ENCODE peak calls at places on chromosome 15, in nine cellular contexts. Y is cardiac muscle cell; A is transverse colon; M is CD8-positive, alpha-beta T cell; Q is ovary; L is mammary epithelial cell; N is gastrocnemius medialis; I is neuronal stem cell; P is A549. G is an unnamed sample.

GRCh38 chr15:89430530-89431341 is 65.6 kb downstream of the RHCG start:
- DNase-seq in Y (peak), A (peak), M (peak), Q (peak), L (peak), N (peak), I (peak), P (peak), G (peak)

GRCh38 chr15:67172172-67172571 is 82.3 kb downstream of the AAGAB start:
- DNase-seq in Y (no peak), A (no peak), M (no peak), Q (no peak), L (no peak), N (peak), I (no peak), P (no peak), G (no peak)

GRCh38 chr15:40445411-40446055 is 4.8 kb downstream of the BAHD1 start:
- DNase-seq in Y (no peak), A (peak), M (no peak), Q (no peak), L (no peak), N (no peak), I (no peak), P (no peak), G (no peak)

GRCh38 chr15:31197497-31198414 is 96.2 kb upstream of the TRPM1 start:
- DNase-seq in Y (peak), A (peak), M (peak), Q (no peak), L (no peak), N (no peak), I (peak), P (peak), G (no peak)

GRCh38 chr15:34637305-34637704 is 53.9 kb upstream of the GOLGA8B start:
- DNase-seq in Y (no peak), A (no peak), M (no peak), Q (no peak), L (no peak), N (no peak), I (no peak), P (no peak), G (no peak)

GRCh38 chr15:76235186-76235826 is 76.0 kb downstream of the ETFA start:
- DNase-seq in Y (peak), A (no peak), M (no peak), Q (no peak), L (peak), N (no peak), I (no peak), P (peak), G (peak)

GRCh38 chr15:64883997-64884511 is 27.6 kb upstream of the ANKDD1A start:
- DNase-seq in Y (peak), A (peak), M (peak), Q (no peak), L (peak), N (peak), I (no peak), P (peak), G (peak)

GRCh38 chr15:99442268-99442897 is 123.4 kb upstream of the MEF2A start:
- DNase-seq in Y (peak), A (peak), M (peak), Q (peak), L (peak), N (no peak), I (no peak), P (peak), G (no peak)

GRCh38 chr15:66505430-66505811 is 295 bp downstream of the ZWILCH start:
- DNase-seq in Y (no peak), A (no peak), M (no peak), Q (no peak), L (no peak), N (no peak), I (no peak), P (no peak), G (no peak)

GRCh38 chr15:28125673-28126651 is 26.8 kb upstream of the OCA2 start:
- DNase-seq in Y (peak), A (no peak), M (no peak), Q (no peak), L (peak), N (no peak), I (peak), P (peak), G (peak)

GRCh38 chr15:25481208-25481862 is 42.5 kb upstream of the UBE3A start:
- DNase-seq in Y (no peak), A (peak), M (no peak), Q (peak), L (no peak), N (no peak), I (peak), P (no peak), G (no peak)

GRCh38 chr15:93835378-93835777 is 396.0 kb upstream of the MCTP2 start:
- DNase-seq in Y (no peak), A (no peak), M (no peak), Q (no peak), L (no peak), N (no peak), I (no peak), P (no peak), G (no peak)

GRCh38 chr15:44194397-44195150 is 497 bp downstream of the FRMD5 start:
- DNase-seq in Y (peak), A (peak), M (peak), Q (peak), L (peak), N (no peak), I (peak), P (peak), G (peak)

GRCh38 chr15:98085003-98085639 is 124.6 kb downstream of the ARRDC4 start:
- DNase-seq in Y (peak), A (peak), M (peak), Q (no peak), L (peak), N (no peak), I (peak), P (peak), G (no peak)

GRCh38 chr15:32840481-32841245 is 122.9 kb downstream of the GREM1 start:
- DNase-seq in Y (no peak), A (no peak), M (no peak), Q (no peak), L (no peak), N (no peak), I (no peak), P (no peak), G (no peak)

GRCh38 chr15:41850482-41851166 is 12.0 kb downstream of the PLA2G4B start:
- DNase-seq in Y (no peak), A (no peak), M (no peak), Q (no peak), L (no peak), N (no peak), I (no peak), P (no peak), G (no peak)

GRCh38 chr15:92629975-92630626 is 25.5 kb downstream of the FAM174B start:
- DNase-seq in Y (no peak), A (no peak), M (no peak), Q (no peak), L (no peak), N (no peak), I (no peak), P (no peak), G (no peak)

GRCh38 chr15:76763554-76763953 is 141.6 kb downstream of the SCAPER start:
- DNase-seq in Y (no peak), A (no peak), M (no peak), Q (no peak), L (no peak), N (no peak), I (no peak), P (no peak), G (no peak)

GRCh38 chr15:38868326-38869114 is 303.9 kb upstream of the RASGRP1 start:
- DNase-seq in Y (peak), A (peak), M (no peak), Q (no peak), L (peak), N (peak), I (no peak), P (peak), G (no peak)

GRCh38 chr15:36133686-36134085 is 445.7 kb upstream of the CDIN1 start:
- DNase-seq in Y (no peak), A (no peak), M (no peak), Q (no peak), L (no peak), N (no peak), I (no peak), P (no peak), G (no peak)

GRCh38 chr15:89030311-89030710 is 57.9 kb upstream of the ABHD2 start:
- DNase-seq in Y (no peak), A (no peak), M (no peak), Q (no peak), L (peak), N (no peak), I (no peak), P (no peak), G (no peak)

GRCh38 chr15:76829939-76830338 is 75.2 kb downstream of the SCAPER start:
- DNase-seq in Y (no peak), A (no peak), M (no peak), Q (no peak), L (peak), N (no peak), I (no peak), P (no peak), G (no peak)

GRCh38 chr15:74955796-74956647 is 550 bp downstream of the RPP25 start:
- DNase-seq in Y (peak), A (peak), M (peak), Q (peak), L (no peak), N (peak), I (peak), P (peak), G (peak)

GRCh38 chr15:80567721-80568157 is 127.4 kb upstream of the ABHD17C start:
- DNase-seq in Y (peak), A (peak), M (peak), Q (peak), L (peak), N (peak), I (peak), P (peak), G (no peak)

GRCh38 chr15:48592221-48592731 is 53.2 kb downstream of the FBN1 start:
- DNase-seq in Y (peak), A (no peak), M (no peak), Q (no peak), L (peak), N (no peak), I (no peak), P (peak), G (no peak)

GRCh38 chr15:91710072-91710471 is 143.4 kb upstream of the SLCO3A1 start:
- DNase-seq in Y (no peak), A (no peak), M (no peak), Q (no peak), L (peak), N (no peak), I (no peak), P (no peak), G (no peak)

DNA sequence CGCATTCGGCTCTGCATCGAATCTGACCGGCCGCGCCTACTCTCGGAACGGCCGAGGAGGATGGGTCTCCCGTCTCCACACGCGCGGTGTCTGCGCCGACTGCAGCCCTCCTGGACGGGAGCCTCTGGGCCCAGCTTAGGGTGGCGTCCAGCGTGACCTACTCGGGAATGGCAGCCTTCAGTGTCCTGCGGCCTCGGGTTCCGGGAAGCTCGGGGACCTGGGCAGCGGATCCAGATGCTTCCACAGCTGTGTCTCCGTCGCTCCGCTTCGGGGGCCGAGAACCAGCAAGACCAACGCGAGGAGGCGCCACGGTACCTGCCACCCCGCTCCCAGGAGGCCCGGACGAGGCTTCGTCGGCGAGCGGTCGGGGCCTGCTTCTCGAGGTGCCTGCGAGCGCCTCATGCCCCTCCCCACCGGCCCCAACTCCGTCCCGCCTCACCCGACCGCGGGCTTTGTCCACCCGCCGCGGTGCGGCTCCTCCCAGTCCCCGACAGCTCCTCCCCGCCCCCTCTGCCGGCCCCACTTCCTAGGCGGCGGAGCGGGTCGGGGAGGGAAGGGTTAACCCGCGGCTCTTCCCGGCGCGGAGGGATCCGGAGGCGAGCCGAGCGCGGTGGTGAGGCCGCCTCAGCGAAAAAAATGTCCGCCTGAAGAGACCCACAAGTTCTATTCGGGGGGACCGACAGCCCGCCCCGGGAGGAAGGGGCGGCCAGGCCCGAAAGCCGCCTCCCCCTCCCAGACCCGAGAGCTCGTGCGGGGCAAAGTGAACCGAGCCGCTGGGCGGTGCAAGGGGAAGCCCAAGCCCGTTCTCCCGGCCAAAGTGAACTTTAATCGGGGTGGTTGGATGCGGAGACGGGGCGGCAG is at the start of gene TCF12:
- DNase-seq in Y (peak), A (peak), M (peak), Q (peak), L (peak), N (peak), I (peak), P (peak), G (peak)
- H3K27ac ChIP-seq in Y (peak), A (peak), M (peak), Q (peak), L (peak), N (peak), I (peak), P (peak), G (peak)

DNA sequence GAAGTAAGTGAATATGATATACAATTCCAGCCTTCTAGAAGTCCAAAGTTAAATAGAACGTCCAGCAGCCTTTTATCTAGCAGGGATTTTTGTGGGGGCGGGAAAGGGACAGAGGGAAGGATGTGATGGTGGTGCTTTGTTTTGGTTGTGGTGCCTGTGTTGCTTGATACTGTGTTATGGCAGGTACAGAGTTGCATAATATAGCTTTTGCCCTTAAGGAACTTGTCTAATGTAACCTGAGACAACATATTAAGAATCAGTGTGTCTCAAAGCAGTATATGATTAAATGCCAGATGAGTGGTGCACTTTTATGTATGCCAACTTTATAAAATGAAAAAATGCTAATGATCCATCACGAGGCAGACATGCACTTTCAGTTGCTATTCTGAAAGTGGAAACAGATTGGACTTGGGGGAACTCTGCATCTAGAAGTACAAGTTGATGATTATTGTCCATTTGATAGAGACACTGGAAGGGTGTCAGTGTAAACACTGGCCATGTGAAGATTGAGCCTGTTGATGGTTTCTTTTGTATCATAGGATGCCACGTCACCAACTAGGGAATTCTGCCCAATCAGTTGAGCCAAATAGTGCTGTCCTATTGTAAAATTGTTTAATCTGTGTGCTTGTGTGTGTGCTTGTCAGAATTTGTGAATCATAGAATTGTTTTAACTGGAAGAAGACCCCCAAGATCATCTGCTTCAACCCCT is 23.0 kb downstream of the NEO1 start:
- DNase-seq in Y (no peak), A (no peak), M (no peak), Q (no peak), L (peak), N (no peak), I (no peak), P (no peak), G (no peak)
- H3K27ac ChIP-seq in Y (no peak), A (no peak), M (no peak), Q (no peak), L (no peak), N (peak), I (no peak), P (no peak), G (no peak)

DNA sequence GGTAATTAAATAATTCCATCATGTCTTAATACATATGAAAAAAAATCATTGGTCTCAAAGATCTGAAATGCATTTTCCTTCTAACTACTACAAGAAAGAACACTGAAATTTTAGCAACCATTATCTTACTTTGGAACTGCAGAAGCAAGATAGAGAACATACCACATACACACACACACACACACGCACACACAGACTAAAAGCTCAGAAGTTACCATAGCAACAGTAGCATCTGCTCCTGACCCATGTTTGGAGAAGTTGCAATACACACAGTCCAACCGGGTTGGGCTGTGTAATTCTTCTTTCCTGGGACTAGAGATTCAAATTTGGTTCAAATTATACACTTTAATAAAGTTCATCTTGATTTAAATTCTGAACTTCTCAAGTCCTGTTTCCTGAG is 686.0 kb upstream of the NR2F2 start:
- DNase-seq in Y (peak), A (no peak), M (no peak), Q (no peak), L (no peak), N (no peak), I (no peak), P (no peak), G (no peak)
- H3K27ac ChIP-seq in Y (no peak), A (no peak), M (no peak), Q (no peak), L (no peak), N (no peak), I (no peak), P (no peak), G (no peak)

DNA sequence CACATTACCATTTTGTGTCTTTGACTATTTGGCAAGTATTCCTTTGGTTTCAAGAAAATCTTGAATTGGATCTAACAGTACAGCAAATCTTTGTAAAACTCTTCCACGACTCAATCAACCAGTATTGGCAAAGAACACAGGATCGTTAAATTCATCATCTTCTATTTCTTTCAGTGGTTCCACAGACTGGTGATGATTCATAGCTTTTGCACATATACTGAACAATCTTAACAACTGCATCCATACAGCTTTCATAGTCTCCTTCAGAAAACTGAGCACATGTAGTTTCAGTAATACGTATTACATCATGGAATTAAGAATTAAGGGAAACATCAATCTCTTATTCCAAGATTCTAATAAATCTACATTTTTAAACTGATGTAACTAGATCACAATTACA is 91.6 kb upstream of the LIPC start:
- DNase-seq in Y (no peak), A (no peak), M (no peak), Q (no peak), L (peak), N (no peak), I (no peak), P (no peak), G (no peak)
- H3K27ac ChIP-seq in Y (no peak), A (no peak), M (no peak), Q (no peak), L (no peak), N (no peak), I (no peak), P (no peak), G (no peak)

DNA sequence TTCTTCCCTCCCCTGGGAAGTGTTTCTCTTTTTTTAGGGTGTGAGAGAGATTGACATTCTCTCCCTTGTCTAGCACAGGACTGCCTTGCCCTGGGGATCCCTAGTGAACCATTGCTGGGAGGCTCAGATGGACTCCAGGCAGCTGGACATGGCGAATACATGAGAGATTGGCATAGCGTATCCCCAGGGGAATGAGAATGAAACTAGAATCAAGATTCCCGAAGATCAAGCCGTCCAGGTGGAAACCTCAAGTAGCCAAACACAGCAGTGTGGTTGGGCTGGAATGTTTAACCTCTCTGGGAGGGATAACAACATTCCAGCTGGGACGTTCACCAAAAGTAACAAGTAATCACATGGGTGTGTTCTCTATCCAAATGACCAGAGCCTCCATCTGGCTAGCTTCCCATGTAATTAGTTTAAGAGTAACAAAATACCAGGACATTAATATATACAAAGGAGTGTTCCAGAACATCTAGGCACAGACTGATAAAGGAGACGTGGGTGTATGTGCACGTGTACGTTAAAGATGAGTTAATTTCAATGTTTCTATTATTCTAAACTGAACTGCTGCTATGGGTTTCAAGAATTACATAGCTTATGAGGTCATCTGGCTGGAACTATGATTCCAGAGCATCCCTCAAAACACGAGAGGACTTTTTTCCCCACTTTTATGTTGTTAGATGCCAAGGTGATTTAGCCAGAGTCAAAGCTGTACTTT is 118.5 kb upstream of the NR2E3 start:
- DNase-seq in Y (peak), A (no peak), M (no peak), Q (no peak), L (peak), N (peak), I (no peak), P (no peak), G (no peak)
- H3K27ac ChIP-seq in Y (no peak), A (peak), M (no peak), Q (no peak), L (peak), N (peak), I (no peak), P (no peak), G (no peak)

G was measured in naive thymus-derived CD4-positive, alpha-beta T cell.